ENCODE peak calls at places on chromosomes 3 and 15, in nine cellular contexts. One of them, this sample, is unnamed.

GRCh38 chr15:68721886-68722285 is 98.8 kb downstream of the ANP32A start:
- DNase-seq in pancreas: no peak
- DNase-seq in heart right ventricle: no peak
- DNase-seq in colonic mucosa: no peak
- DNase-seq in lower leg skin: no peak
- DNase-seq in fibroblast of the aortic adventitia: no peak
- DNase-seq in AG04450: no peak
- DNase-seq in fibroblast of pulmonary artery: no peak
- DNase-seq in uterus: no peak
- DNase-seq in this sample: no peak

GRCh38 chr3:67998222-67998760 is 343.9 kb upstream of the SUCLG2 start:
- DNase-seq in fibroblast of pulmonary artery: no peak
- DNase-seq in colonic mucosa: no peak
- DNase-seq in lower leg skin: no peak
- DNase-seq in heart right ventricle: no peak
- DNase-seq in pancreas: no peak
- DNase-seq in uterus: no peak
- DNase-seq in AG04450: no peak
- DNase-seq in fibroblast of the aortic adventitia: no peak
- DNase-seq in this sample: no peak

GRCh38 chr3:181103605-181104004 is 114.1 kb upstream of the DNAJC19 start:
- DNase-seq in lower leg skin: no peak
- DNase-seq in uterus: no peak
- DNase-seq in pancreas: no peak
- DNase-seq in AG04450: no peak
- DNase-seq in colonic mucosa: no peak
- DNase-seq in fibroblast of pulmonary artery: peak
- DNase-seq in heart right ventricle: no peak
- DNase-seq in fibroblast of the aortic adventitia: no peak
- DNase-seq in this sample: no peak

GRCh38 chr3:107660316-107660976 is 137.7 kb downstream of the BBX start:
- DNase-seq in colonic mucosa: no peak
- DNase-seq in fibroblast of pulmonary artery: peak
- DNase-seq in pancreas: no peak
- DNase-seq in uterus: no peak
- DNase-seq in lower leg skin: no peak
- DNase-seq in AG04450: no peak
- DNase-seq in fibroblast of the aortic adventitia: peak
- DNase-seq in heart right ventricle: no peak
- DNase-seq in this sample: no peak

GRCh38 chr15:48331796-48332641 is 790 bp downstream of the DUT start:
- DNase-seq in colonic mucosa: peak
- DNase-seq in AG04450: no peak
- DNase-seq in uterus: peak
- DNase-seq in pancreas: peak
- DNase-seq in fibroblast of pulmonary artery: peak
- DNase-seq in fibroblast of the aortic adventitia: peak
- DNase-seq in lower leg skin: peak
- DNase-seq in heart right ventricle: peak
- DNase-seq in this sample: peak

GRCh38 chr15:67670647-67671305 is 128.3 kb downstream of the MAP2K5 start:
- DNase-seq in lower leg skin: no peak
- DNase-seq in uterus: no peak
- DNase-seq in heart right ventricle: no peak
- DNase-seq in fibroblast of pulmonary artery: no peak
- DNase-seq in pancreas: no peak
- DNase-seq in colonic mucosa: no peak
- DNase-seq in AG04450: no peak
- DNase-seq in fibroblast of the aortic adventitia: peak
- DNase-seq in this sample: no peak

GRCh38 chr3:196274585-196274984 is 12.9 kb downstream of the PCYT1A start:
- DNase-seq in lower leg skin: no peak
- DNase-seq in pancreas: no peak
- DNase-seq in heart right ventricle: no peak
- DNase-seq in colonic mucosa: no peak
- DNase-seq in uterus: no peak
- DNase-seq in fibroblast of the aortic adventitia: no peak
- DNase-seq in AG04450: no peak
- DNase-seq in fibroblast of pulmonary artery: no peak
- DNase-seq in this sample: no peak

GRCh38 chr15:64507293-64507802 is 47.0 kb downstream of the ZNF609 start:
- DNase-seq in heart right ventricle: peak
- DNase-seq in fibroblast of pulmonary artery: peak
- DNase-seq in lower leg skin: no peak
- DNase-seq in uterus: peak
- DNase-seq in fibroblast of the aortic adventitia: peak
- DNase-seq in pancreas: peak
- DNase-seq in AG04450: peak
- DNase-seq in colonic mucosa: peak
- DNase-seq in this sample: peak

GRCh38 chr3:172201990-172202318 is 162.6 kb downstream of the FNDC3B start:
- DNase-seq in colonic mucosa: no peak
- DNase-seq in AG04450: peak
- DNase-seq in lower leg skin: no peak
- DNase-seq in pancreas: no peak
- DNase-seq in heart right ventricle: no peak
- DNase-seq in uterus: no peak
- DNase-seq in fibroblast of pulmonary artery: peak
- DNase-seq in fibroblast of the aortic adventitia: peak
- DNase-seq in this sample: no peak

GRCh38 chr3:148211725-148212124 is 486.0 kb upstream of the AGTR1 start:
- DNase-seq in pancreas: no peak
- DNase-seq in lower leg skin: no peak
- DNase-seq in fibroblast of pulmonary artery: peak
- DNase-seq in uterus: no peak
- DNase-seq in colonic mucosa: peak
- DNase-seq in fibroblast of the aortic adventitia: peak
- DNase-seq in heart right ventricle: no peak
- DNase-seq in AG04450: no peak
- DNase-seq in this sample: no peak

GRCh38 chr3:71060536-71060935 is 523.0 kb downstream of the FOXP1 start:
- DNase-seq in pancreas: no peak
- DNase-seq in heart right ventricle: no peak
- DNase-seq in fibroblast of the aortic adventitia: no peak
- DNase-seq in uterus: no peak
- DNase-seq in lower leg skin: no peak
- DNase-seq in colonic mucosa: no peak
- DNase-seq in AG04450: no peak
- DNase-seq in fibroblast of pulmonary artery: no peak
- DNase-seq in this sample: no peak

GRCh38 chr3:153173758-153174516 is 11.9 kb downstream of the RAP2B start:
- DNase-seq in fibroblast of the aortic adventitia: peak
- DNase-seq in uterus: no peak
- DNase-seq in fibroblast of pulmonary artery: peak
- DNase-seq in heart right ventricle: no peak
- DNase-seq in pancreas: no peak
- DNase-seq in lower leg skin: no peak
- DNase-seq in AG04450: no peak
- DNase-seq in colonic mucosa: no peak
- DNase-seq in this sample: no peak

GRCh38 chr3:188854395-188855149 is 317.2 kb upstream of the TPRG1 start:
- DNase-seq in heart right ventricle: no peak
- DNase-seq in AG04450: peak
- DNase-seq in fibroblast of pulmonary artery: peak
- DNase-seq in colonic mucosa: no peak
- DNase-seq in lower leg skin: no peak
- DNase-seq in pancreas: no peak
- DNase-seq in uterus: no peak
- DNase-seq in fibroblast of the aortic adventitia: peak
- DNase-seq in this sample: no peak

GRCh38 chr3:62084558-62084957 is 288.8 kb downstream of the FEZF2 start:
- DNase-seq in lower leg skin: no peak
- DNase-seq in uterus: no peak
- DNase-seq in heart right ventricle: no peak
- DNase-seq in colonic mucosa: no peak
- DNase-seq in fibroblast of the aortic adventitia: no peak
- DNase-seq in pancreas: no peak
- DNase-seq in fibroblast of pulmonary artery: no peak
- DNase-seq in AG04450: no peak
- DNase-seq in this sample: no peak

GRCh38 chr3:37249717-37250116 is 75.3 kb upstream of the LRRFIP2 start:
- DNase-seq in heart right ventricle: no peak
- DNase-seq in uterus: no peak
- DNase-seq in AG04450: no peak
- DNase-seq in fibroblast of the aortic adventitia: no peak
- DNase-seq in lower leg skin: no peak
- DNase-seq in pancreas: no peak
- DNase-seq in colonic mucosa: no peak
- DNase-seq in fibroblast of pulmonary artery: no peak
- DNase-seq in this sample: no peak

GRCh38 chr3:69433016-69433937 is 47.4 kb upstream of the FRMD4B start:
- DNase-seq in fibroblast of the aortic adventitia: no peak
- DNase-seq in heart right ventricle: no peak
- DNase-seq in pancreas: no peak
- DNase-seq in uterus: no peak
- DNase-seq in AG04450: no peak
- DNase-seq in fibroblast of pulmonary artery: peak
- DNase-seq in colonic mucosa: no peak
- DNase-seq in lower leg skin: no peak
- DNase-seq in this sample: no peak

GRCh38 chr3:171711461-171711860 is 98.8 kb downstream of the PLD1 start:
- DNase-seq in fibroblast of the aortic adventitia: no peak
- DNase-seq in fibroblast of pulmonary artery: peak
- DNase-seq in lower leg skin: no peak
- DNase-seq in heart right ventricle: no peak
- DNase-seq in pancreas: no peak
- DNase-seq in AG04450: no peak
- DNase-seq in colonic mucosa: no peak
- DNase-seq in uterus: no peak
- DNase-seq in this sample: no peak

DNA sequence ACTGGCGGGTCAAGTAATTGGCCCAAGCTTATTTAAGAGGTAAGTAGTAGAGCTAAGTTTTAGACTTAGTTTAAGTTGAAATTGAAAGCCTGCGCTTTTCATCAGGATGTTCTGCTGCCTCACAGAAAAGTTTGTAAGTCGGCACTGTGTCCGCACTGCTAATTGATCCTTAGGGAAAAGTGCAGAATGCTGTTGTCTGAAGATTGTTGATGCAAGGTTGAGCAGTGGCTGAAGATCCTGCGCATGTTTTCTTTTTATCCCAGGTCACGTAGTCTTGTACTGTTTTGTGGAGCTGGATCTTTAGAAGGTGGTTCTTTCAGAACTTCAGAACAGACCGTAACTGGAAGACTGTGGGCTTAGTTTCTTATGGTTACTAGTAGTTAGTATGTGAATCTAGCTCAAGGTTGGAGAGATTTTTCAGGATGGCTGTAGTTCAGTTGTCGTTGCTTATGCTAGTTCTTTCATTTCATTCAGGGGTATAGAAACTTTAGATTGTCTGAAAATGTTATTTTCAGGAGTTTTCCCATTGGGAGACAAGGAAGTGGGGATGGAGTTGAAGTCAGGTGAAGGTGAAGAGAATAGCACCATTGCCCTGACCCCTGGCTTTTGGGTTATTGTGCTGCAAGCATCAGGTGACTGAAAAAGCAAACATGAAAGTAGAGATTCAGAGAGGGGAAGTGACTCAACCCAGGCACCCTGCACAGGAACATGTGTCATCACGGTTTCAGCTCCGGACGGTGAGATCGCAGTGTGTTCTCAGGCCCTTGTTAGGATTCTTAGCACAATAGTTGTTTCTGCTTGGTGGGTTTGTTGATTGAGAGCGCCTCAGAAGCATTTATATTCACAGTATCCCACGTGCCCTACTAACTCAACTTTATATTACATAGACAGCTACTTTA is 32.8 kb downstream of the AKAP13 start:
- DNase-seq in uterus: peak
- DNase-seq in heart right ventricle: peak
- DNase-seq in colonic mucosa: peak
- DNase-seq in AG04450: peak
- DNase-seq in pancreas: no peak
- DNase-seq in fibroblast of pulmonary artery: peak
- DNase-seq in fibroblast of the aortic adventitia: peak
- DNase-seq in lower leg skin: peak
- DNase-seq in this sample: peak
- TF ChIP-seq CTCF in uterus: no peak
- TF ChIP-seq CTCF in heart right ventricle: peak
- TF ChIP-seq CTCF in colonic mucosa: no peak
- TF ChIP-seq CTCF in AG04450: no peak
- TF ChIP-seq CTCF in pancreas: no peak
- TF ChIP-seq CTCF in fibroblast of pulmonary artery: no peak
- TF ChIP-seq CTCF in fibroblast of the aortic adventitia: no peak
- TF ChIP-seq CTCF in lower leg skin: no peak
- TF ChIP-seq CTCF in this sample: no peak

GRCh38 chr3:183180105-183180763 is 17.7 kb upstream of the LAMP3 start:
- DNase-seq in fibroblast of the aortic adventitia: no peak
- DNase-seq in fibroblast of pulmonary artery: peak
- DNase-seq in pancreas: no peak
- DNase-seq in uterus: no peak
- DNase-seq in AG04450: no peak
- DNase-seq in lower leg skin: no peak
- DNase-seq in heart right ventricle: no peak
- DNase-seq in colonic mucosa: no peak
- DNase-seq in this sample: peak
- H3K4me3 ChIP-seq in fibroblast of the aortic adventitia: no peak
- H3K4me3 ChIP-seq in fibroblast of pulmonary artery: peak
- H3K4me3 ChIP-seq in pancreas: no peak
- H3K4me3 ChIP-seq in uterus: no peak
- H3K4me3 ChIP-seq in AG04450: no peak
- H3K4me3 ChIP-seq in lower leg skin: no peak
- H3K4me3 ChIP-seq in heart right ventricle: no peak
- H3K4me3 ChIP-seq in colonic mucosa: no peak
- H3K4me3 ChIP-seq in this sample: no peak

DNA sequence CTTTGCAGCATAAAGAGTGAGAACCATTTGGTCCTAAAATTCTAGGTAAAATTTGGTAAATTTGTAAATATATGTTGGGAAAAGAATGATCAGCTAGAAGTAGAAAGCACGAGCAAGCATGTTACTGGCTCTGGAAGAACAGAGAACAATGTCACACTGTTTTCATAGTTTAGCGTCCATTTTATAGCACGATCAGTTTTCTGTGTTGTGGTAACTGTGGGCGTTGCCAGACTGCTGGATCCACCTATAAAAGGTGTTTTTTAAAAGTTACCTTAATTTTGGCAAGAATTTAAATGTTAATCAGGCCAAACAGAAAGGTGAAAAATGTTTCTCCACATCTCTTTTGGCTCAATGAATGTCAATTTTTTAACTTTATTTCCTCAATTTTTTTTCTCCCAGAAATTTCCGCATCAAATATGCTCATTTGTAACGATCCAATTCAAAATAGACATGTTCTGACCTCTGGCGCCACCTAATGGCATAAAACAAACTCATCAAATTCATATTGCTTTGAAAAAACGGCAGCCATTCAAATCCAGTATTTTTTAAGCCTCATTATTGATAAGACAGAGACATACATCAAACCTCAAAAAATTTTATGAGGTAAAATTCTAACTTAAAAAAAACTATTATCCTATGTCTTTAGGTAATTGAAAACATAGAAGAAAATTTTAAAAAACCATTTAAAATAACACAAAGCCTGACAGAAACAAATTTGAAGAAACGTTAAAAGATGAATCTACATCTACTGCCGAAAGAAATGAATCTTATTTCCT is 5.5 kb upstream of the GP5 start:
- DNase-seq in pancreas: no peak
- DNase-seq in fibroblast of the aortic adventitia: peak
- DNase-seq in colonic mucosa: peak
- DNase-seq in uterus: no peak
- DNase-seq in AG04450: no peak
- DNase-seq in lower leg skin: no peak
- DNase-seq in heart right ventricle: no peak
- DNase-seq in fibroblast of pulmonary artery: peak
- DNase-seq in this sample: no peak
- TF ChIP-seq CTCF in pancreas: peak
- TF ChIP-seq CTCF in fibroblast of the aortic adventitia: peak
- TF ChIP-seq CTCF in colonic mucosa: peak
- TF ChIP-seq CTCF in uterus: peak
- TF ChIP-seq CTCF in AG04450: peak
- TF ChIP-seq CTCF in lower leg skin: no peak
- TF ChIP-seq CTCF in heart right ventricle: peak
- TF ChIP-seq CTCF in fibroblast of pulmonary artery: peak
- TF ChIP-seq CTCF in this sample: no peak

GRCh38 chr3:177441813-177442646 is 244.7 kb upstream of the TBL1XR1 start:
- DNase-seq in fibroblast of pulmonary artery: no peak
- DNase-seq in heart right ventricle: no peak
- DNase-seq in colonic mucosa: no peak
- DNase-seq in AG04450: peak
- DNase-seq in lower leg skin: no peak
- DNase-seq in fibroblast of the aortic adventitia: peak
- DNase-seq in pancreas: no peak
- DNase-seq in uterus: peak
- DNase-seq in this sample: no peak
- H3K4me3 ChIP-seq in fibroblast of pulmonary artery: no peak
- H3K4me3 ChIP-seq in heart right ventricle: no peak
- H3K4me3 ChIP-seq in colonic mucosa: no peak
- H3K4me3 ChIP-seq in AG04450: peak
- H3K4me3 ChIP-seq in lower leg skin: no peak
- H3K4me3 ChIP-seq in fibroblast of the aortic adventitia: no peak
- H3K4me3 ChIP-seq in pancreas: no peak
- H3K4me3 ChIP-seq in uterus: peak
- H3K4me3 ChIP-seq in this sample: no peak